ENCODE peak calls at places on chromosomes 13 and 19, in ten cellular contexts. Y is mesendoderm; O is adrenal gland; B is psoas muscle; U is heart right ventricle; J is heart left ventricle; H is naive thymus-derived CD4-positive, alpha-beta T cell; A is effector memory CD4-positive, alpha-beta T cell; R is BE2C; F is uterus. L is an unnamed sample.

GRCh38 chr13:30355405-30355741 is 48.0 kb upstream of the KATNAL1 start:
- DNase-seq in Y (peak; percentile 63), O (no peak), B (no peak), U (peak; percentile 37), J (no peak), H (peak; percentile 28), A (no peak), R (peak; percentile 72), F (no peak), L (no peak)

GRCh38 chr19:40594251-40594650 is 6.9 kb upstream of the LTBP4 start:
- DNase-seq in Y (peak; percentile 73), O (no peak), B (no peak), U (no peak), J (no peak), H (no peak), A (no peak), R (no peak), F (no peak), L (no peak)

GRCh38 chr19:50460161-50460765 is 16.0 kb upstream of the EMC10 start:
- DNase-seq in Y (no peak), O (no peak), B (no peak), U (no peak), J (no peak), H (no peak), A (no peak), R (no peak), F (no peak), L (no peak)

GRCh38 chr13:21672811-21673591 is 2.1 kb downstream of the FGF9 start:
- DNase-seq in Y (no peak), O (peak; percentile 26), B (no peak), U (no peak), J (no peak), H (no peak), A (no peak), R (no peak), F (no peak), L (no peak)

GRCh38 chr19:57465680-57466381 is 8.9 kb upstream of the VN1R1 start:
- DNase-seq in Y (peak; percentile 79), O (no peak), B (no peak), U (no peak), J (no peak), H (no peak), A (no peak), R (peak; percentile 36), F (no peak), L (peak; percentile 17)

GRCh38 chr13:93248627-93249047 is 22.0 kb downstream of the GPC6 start:
- DNase-seq in Y (peak; percentile 90), O (no peak), B (no peak), U (no peak), J (no peak), H (no peak), A (no peak), R (peak; percentile 83), F (no peak), L (no peak)

GRCh38 chr19:46147791-46148288 is at the start of gene IGFL2:
- DNase-seq in Y (no peak), O (no peak), B (no peak), U (no peak), J (no peak), H (no peak), A (no peak), R (no peak), F (no peak), L (no peak)

GRCh38 chr19:16541526-16542044 is 652 bp downstream of the CHERP start:
- DNase-seq in Y (no peak), O (no peak), B (peak; percentile 26), U (no peak), J (no peak), H (no peak), A (no peak), R (no peak), F (no peak), L (no peak)

GRCh38 chr19:18794692-18795091 is 3.6 kb upstream of the COMP start:
- DNase-seq in Y (no peak), O (no peak), B (no peak), U (no peak), J (no peak), H (no peak), A (no peak), R (no peak), F (no peak), L (no peak)

GRCh38 chr19:18795540-18795939 is 4.4 kb upstream of the COMP start:
- DNase-seq in Y (peak; percentile 35), O (no peak), B (no peak), U (no peak), J (no peak), H (no peak), A (no peak), R (peak; percentile 56), F (no peak), L (no peak)

GRCh38 chr19:18793144-18794028 is 2.3 kb upstream of the COMP start:
- DNase-seq in Y (no peak), O (no peak), B (no peak), U (no peak), J (no peak), H (no peak), A (no peak), R (no peak), F (no peak), L (no peak)

GRCh38 chr19:18792661-18793060 is 1.6 kb upstream of the COMP start:
- DNase-seq in Y (no peak), O (no peak), B (no peak), U (no peak), J (no peak), H (no peak), A (no peak), R (no peak), F (no peak), L (no peak)

DNA sequence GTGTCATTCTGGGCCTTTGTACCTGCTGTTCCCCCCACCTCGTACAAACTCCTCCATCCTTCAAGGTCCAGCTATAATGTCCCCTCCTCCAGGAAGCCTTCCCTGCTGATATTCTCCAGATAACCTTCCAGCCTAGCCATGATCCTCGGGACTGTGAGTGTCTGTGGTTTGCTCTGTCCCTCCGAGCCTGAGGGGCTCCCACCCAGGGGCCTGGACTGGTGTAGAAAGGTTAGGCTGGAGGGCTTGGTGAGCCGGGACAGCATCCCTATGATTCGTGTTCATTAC is 2.9 kb upstream of the COMP start:
- DNase-seq in Y (no peak), O (no peak), B (no peak), U (no peak), J (no peak), H (no peak), A (no peak), R (no peak), F (no peak), L (no peak)
- H3K27me3 ChIP-seq in Y (peaks cover 41% of the 10 kb centered on the region), O (peaks cover 52% of the 10 kb centered on the region), B (peaks cover 31% of the 10 kb centered on the region), U (peaks cover 65% of the 10 kb centered on the region), J (peaks cover 81% of the 10 kb centered on the region), H (peaks cover 19% of the 10 kb centered on the region), A (peaks cover 38% of the 10 kb centered on the region), R (peaks cover 54% of the 10 kb centered on the region), F (peaks cover 30% of the 10 kb centered on the region), L (peaks cover 97% of the 10 kb centered on the region)

GRCh38 chr19:3178377-3178972 is at the start of gene S1PR4:
- DNase-seq in Y (no peak), O (no peak), B (peak; percentile 56), U (no peak), J (peak; percentile 31), H (peak; percentile 73), A (peak; percentile 62), R (no peak), F (no peak), L (peak; percentile 33)
- H3K4me1 ChIP-seq in Y (no peaks in the 10 kb centered on the region), O (no peaks in the 10 kb centered on the region), B (no peaks in the 10 kb centered on the region), U (peaks cover 5% of the 10 kb centered on the region), J (no peaks in the 10 kb centered on the region), H (peaks cover 36% of the 10 kb centered on the region), A (peaks cover 29% of the 10 kb centered on the region), R (no peaks in the 10 kb centered on the region), F (no peaks in the 10 kb centered on the region), L (peaks cover 11% of the 10 kb centered on the region)

GRCh38 chr19:55166530-55167268 is at the start of gene DNAAF3:
- DNase-seq in Y (peak; percentile 99), O (peak; percentile 97), B (peak; percentile 97), U (peak; percentile 90), J (peak; percentile 96), H (peak; percentile 45), A (peak; percentile 30), R (peak; percentile 98), F (peak; percentile 56), L (peak; percentile 93)

GRCh38 chr19:55165952-55166529 is 372 bp downstream of the DNAAF3 start:
- DNase-seq in Y (peak; percentile 96), O (peak; percentile 51), B (peak; percentile 81), U (peak; percentile 54), J (peak; percentile 74), H (no peak), A (no peak), R (peak; percentile 84), F (no peak), L (peak; percentile 68)

GRCh38 chr19:55172741-55173140 is 6.3 kb upstream of the DNAAF3 start:
- DNase-seq in Y (no peak), O (no peak), B (no peak), U (no peak), J (no peak), H (no peak), A (no peak), R (no peak), F (no peak), L (no peak)

GRCh38 chr19:55171440-55171839 is 5.0 kb upstream of the DNAAF3 start:
- DNase-seq in Y (no peak), O (no peak), B (no peak), U (no peak), J (no peak), H (no peak), A (no peak), R (no peak), F (no peak), L (no peak)

GRCh38 chr19:55169136-55169535 is 2.7 kb upstream of the DNAAF3 start:
- DNase-seq in Y (no peak), O (no peak), B (no peak), U (no peak), J (no peak), H (no peak), A (no peak), R (no peak), F (no peak), L (no peak)
- H3K27me3 ChIP-seq in Y (peaks cover 6% of the 10 kb centered on the region), O (peaks cover 15% of the 10 kb centered on the region), B (peaks cover 13% of the 10 kb centered on the region), U (peaks cover 61% of the 10 kb centered on the region), J (peaks cover 77% of the 10 kb centered on the region), H (peaks cover 34% of the 10 kb centered on the region), A (peaks cover 34% of the 10 kb centered on the region), R (peaks cover 50% of the 10 kb centered on the region), F (peaks cover 44% of the 10 kb centered on the region), L (peaks cover 89% of the 10 kb centered on the region)

GRCh38 chr19:34188388-34188787 is 16.1 kb downstream of the LSM14A start:
- DNase-seq in Y (no peak), O (no peak), B (no peak), U (no peak), J (no peak), H (no peak), A (no peak), R (no peak), F (no peak), L (no peak)

GRCh38 chr19:34184880-34185491 is 12.7 kb downstream of the LSM14A start:
- DNase-seq in Y (no peak), O (no peak), B (no peak), U (no peak), J (no peak), H (no peak), A (no peak), R (no peak), F (no peak), L (no peak)

GRCh38 chr19:34186205-34186604 is 13.9 kb downstream of the LSM14A start:
- DNase-seq in Y (no peak), O (no peak), B (no peak), U (no peak), J (no peak), H (no peak), A (no peak), R (no peak), F (no peak), L (no peak)

GRCh38 chr19:34189199-34189916 is 17.1 kb downstream of the LSM14A start:
- DNase-seq in Y (no peak), O (no peak), B (no peak), U (no peak), J (no peak), H (no peak), A (no peak), R (no peak), F (no peak), L (no peak)

DNA sequence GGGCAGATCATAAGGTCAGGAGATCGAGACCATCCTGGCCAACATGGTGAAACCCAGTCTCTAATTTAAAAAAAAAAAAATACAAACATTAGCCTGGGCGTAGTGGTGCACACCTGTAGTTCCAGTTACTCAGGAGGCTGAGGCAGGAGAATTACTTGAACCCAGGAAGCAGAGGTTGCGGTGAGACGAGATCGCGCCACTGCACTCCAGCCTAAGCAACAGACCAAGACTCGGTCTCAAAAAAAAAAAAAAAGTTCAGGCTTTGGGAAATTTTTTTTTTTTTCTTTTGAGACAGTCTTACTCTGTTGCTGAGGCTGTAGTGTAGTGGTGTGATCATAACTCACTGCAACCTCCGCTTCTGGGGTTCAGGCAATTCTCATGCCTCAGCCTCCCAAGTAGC is 14.7 kb downstream of the LSM14A start:
- DNase-seq in Y (no peak), O (no peak), B (no peak), U (no peak), J (no peak), H (no peak), A (no peak), R (no peak), F (no peak), L (no peak)
- H3K4me1 ChIP-seq in Y (no peaks in the 10 kb centered on the region), O (peaks cover 86% of the 10 kb centered on the region), B (peaks cover 65% of the 10 kb centered on the region), U (peaks cover 89% of the 10 kb centered on the region), J (peaks cover 52% of the 10 kb centered on the region), H (peaks cover 53% of the 10 kb centered on the region), A (peaks cover 32% of the 10 kb centered on the region), R (peaks cover 5% of the 10 kb centered on the region), F (peaks cover 14% of the 10 kb centered on the region), L (peaks cover 19% of the 10 kb centered on the region)